ENCODE peak calls at places on chromosomes 4 and X, in ten cellular contexts. J is activated CD4-positive, alpha-beta T cell treated with anti-CD3 and anti-CD28 coated beads, Interleukin-2, amount 10 ng/mL, durations not matched to agents 7 days and 5 days; E is spleen; D is T-helper 1 cell; B is AG04449; M is Right ventricle myocardium superior; Z is AG10803; U is effector memory CD4-positive, alpha-beta T cell; C is upper lobe of right lung; Q is stimulated activated CD4-positive, alpha-beta T cell treated with anti-CD3 and anti-CD28 coated beads, Interleukin-1b, Interleukin-23, amount 100 ng/mL, for 1 hour. A is an unnamed sample.

GRCh38 chr4:184163813-184164212 is 53.9 kb downstream of the ENPP6 start:
- DNase-seq in D (no peak), M (peak), J (no peak), C (peak), E (no peak), Z (peak), B (no peak), U (no peak), Q (no peak), A (no peak)

GRCh38 chr4:141133146-141134006 is at the start of gene RNF150:
- DNase-seq in E (peak), C (peak), D (no peak), U (no peak), Z (peak), B (peak), Q (peak), M (peak), J (peak), A (peak)

GRCh38 chr4:55125087-55125721 is at the start of gene KDR:
- DNase-seq in Z (peak), Q (no peak), M (peak), E (no peak), C (peak), J (no peak), U (no peak), B (no peak), D (no peak), A (no peak)

GRCh38 chr4:128025319-128025718 is 35.8 kb upstream of the LARP1B start:
- DNase-seq in U (no peak), Z (no peak), M (no peak), C (no peak), J (no peak), E (no peak), B (no peak), Q (no peak), D (no peak), A (no peak)

GRCh38 chr4:118842055-118842454 is 6.1 kb upstream of the SEC24D start:
- DNase-seq in E (no peak), D (no peak), M (no peak), C (no peak), U (no peak), Q (no peak), Z (peak), J (no peak), B (no peak), A (no peak)

GRCh38 chr4:176300565-176300964 is 19.2 kb upstream of the SPCS3 start:
- DNase-seq in D (no peak), Q (no peak), U (no peak), Z (no peak), J (no peak), M (no peak), C (no peak), B (no peak), E (no peak), A (no peak)

GRCh38 chr4:82232891-82233290 is 140.9 kb downstream of the HNRNPD start:
- DNase-seq in B (no peak), M (no peak), E (no peak), J (no peak), D (no peak), C (no peak), Z (no peak), Q (no peak), U (no peak), A (no peak)

GRCh38 chrX:23333842-23334535 is 660 bp upstream of the PTCHD1 start:
- DNase-seq in Z (no peak), C (peak), B (no peak), J (no peak), M (no peak), D (no peak), U (no peak), E (no peak), Q (no peak), A (no peak)

GRCh38 chr4:145785391-145786008 is 105.6 kb downstream of the C4orf51 start:
- DNase-seq in U (no peak), J (no peak), D (no peak), M (no peak), B (no peak), Z (peak), E (no peak), C (no peak), Q (no peak), A (no peak)

GRCh38 chr4:107824367-107825071 is at the start of gene SGMS2:
- DNase-seq in Q (peak), C (peak), M (peak), E (peak), J (peak), U (no peak), Z (peak), B (peak), D (no peak), A (peak)

GRCh38 chr4:81380364-81380853 is 91.3 kb downstream of the RASGEF1B start:
- DNase-seq in Z (no peak), C (no peak), M (no peak), U (no peak), J (no peak), Q (no peak), E (no peak), B (no peak), D (no peak), A (no peak)

GRCh38 chr4:173243321-173243720 is 74.7 kb downstream of the GALNT7 start:
- DNase-seq in D (no peak), C (no peak), M (no peak), Z (peak), E (no peak), B (no peak), U (no peak), J (no peak), Q (no peak), A (no peak)

GRCh38 chr4:3269105-3269927 is 20.4 kb downstream of the MSANTD1 start:
- DNase-seq in J (no peak), Z (no peak), U (no peak), D (no peak), M (peak), C (peak), B (no peak), Q (no peak), E (no peak), A (no peak)

GRCh38 chr4:53997901-53998300 is 66.5 kb downstream of the CHIC2 start:
- DNase-seq in Z (no peak), B (no peak), U (no peak), J (no peak), M (no peak), Q (no peak), C (no peak), E (no peak), D (no peak), A (no peak)

GRCh38 chr4:93776386-93777080 is 52.0 kb upstream of the ATOH1 start:
- DNase-seq in Q (no peak), B (no peak), J (no peak), U (no peak), D (no peak), M (no peak), Z (no peak), C (no peak), E (no peak), A (no peak)

GRCh38 chr4:40458683-40459082 is 123.5 kb downstream of the CHRNA9 start:
- DNase-seq in M (no peak), E (no peak), C (no peak), J (no peak), Q (no peak), U (no peak), B (no peak), D (no peak), Z (no peak), A (no peak)

GRCh38 chr4:41178372-41179085 is 35.8 kb downstream of the APBB2 start:
- DNase-seq in M (no peak), J (no peak), B (peak), C (no peak), Z (peak), E (no peak), U (no peak), Q (no peak), D (no peak), A (peak)

GRCh38 chr4:139896242-139896752 is 230.7 kb downstream of the MGST2 start:
- DNase-seq in B (no peak), U (no peak), Q (no peak), C (no peak), M (no peak), D (no peak), Z (no peak), E (no peak), J (no peak), A (no peak)

GRCh38 chrX:36867143-36867542 is 141.0 kb upstream of the FAM47C start:
- DNase-seq in D (no peak), Q (no peak), E (no peak), U (no peak), B (no peak), C (no peak), Z (peak), J (no peak), M (no peak), A (peak)

GRCh38 chr4:71026086-71026485 is 32.6 kb downstream of the DCK start:
- DNase-seq in U (no peak), Z (peak), Q (no peak), M (no peak), D (no peak), J (no peak), B (no peak), C (no peak), E (no peak), A (peak)

GRCh38 chr4:147103403-147103946 is 157.8 kb upstream of the TTC29 start:
- DNase-seq in E (no peak), D (no peak), J (no peak), U (no peak), Q (no peak), C (no peak), M (peak), B (peak), Z (peak), A (peak)

GRCh38 chr4:3521621-3522325 is 10.4 kb downstream of the LRPAP1 start:
- DNase-seq in C (peak), D (no peak), U (no peak), M (no peak), J (no peak), E (peak), Q (no peak), Z (no peak), B (no peak), A (no peak)

GRCh38 chr4:124480061-124480460 is 232.5 kb downstream of the ANKRD50 start:
- DNase-seq in B (no peak), Q (no peak), U (no peak), C (no peak), M (no peak), J (no peak), E (no peak), D (no peak), Z (no peak), A (no peak)

GRCh38 chrX:118730500-118731247 is 3.3 kb downstream of the IL13RA1 start:
- DNase-seq in M (no peak), Q (no peak), B (peak), U (no peak), E (no peak), D (no peak), C (no peak), J (no peak), Z (peak), A (peak)

GRCh38 chr4:25654031-25654970 is 1.4 kb upstream of the SLC34A2 start:
- DNase-seq in E (no peak), Q (no peak), U (no peak), M (no peak), Z (no peak), D (no peak), C (peak), B (no peak), J (no peak), A (no peak)

GRCh38 chr4:76704133-76704881 is 193.6 kb downstream of the SOWAHB start:
- DNase-seq in D (no peak), Z (peak), C (no peak), B (no peak), J (no peak), E (no peak), M (no peak), U (no peak), Q (no peak), A (no peak)

GRCh38 chrX:108020631-108021030 is 24.2 kb upstream of the VSIG1 start:
- DNase-seq in M (no peak), Q (no peak), C (no peak), Z (peak), B (no peak), U (no peak), D (no peak), J (no peak), E (no peak), A (no peak)

GRCh38 chr4:100494166-100494565 is 23.7 kb downstream of the EMCN start:
- DNase-seq in Z (peak), Q (no peak), E (no peak), B (peak), M (no peak), C (no peak), J (no peak), D (no peak), U (no peak), A (no peak)

GRCh38 chr4:76758290-76758882 is 139.6 kb downstream of the SOWAHB start:
- DNase-seq in E (no peak), M (no peak), U (no peak), J (no peak), B (no peak), Z (peak), D (no peak), C (no peak), Q (no peak), A (no peak)

GRCh38 chr4:83917572-83917971 is 381.7 kb downstream of the GPAT3 start:
- DNase-seq in Q (no peak), B (no peak), Z (no peak), J (no peak), U (no peak), D (no peak), E (no peak), C (no peak), M (no peak), A (no peak)

GRCh38 chr4:181702864-181703263 is 540.3 kb upstream of the TENM3 start:
- DNase-seq in J (no peak), M (no peak), Z (no peak), B (no peak), E (no peak), D (no peak), C (no peak), Q (no peak), U (no peak), A (no peak)

GRCh38 chr4:128371004-128371777 is 83.6 kb upstream of the PGRMC2 start:
- DNase-seq in C (no peak), U (no peak), J (no peak), M (no peak), Z (peak), B (peak), D (no peak), E (no peak), Q (no peak), A (no peak)

GRCh38 chr4:121788896-121789295 is 12.2 kb upstream of the EXOSC9 start:
- DNase-seq in C (no peak), E (no peak), M (no peak), U (no peak), B (no peak), D (no peak), J (no peak), Z (no peak), Q (no peak), A (no peak)

GRCh38 chrX:156001667-156002021 is 4.1 kb downstream of the IL9R start:
- DNase-seq in J (no peak), B (no peak), U (no peak), E (no peak), M (no peak), Q (no peak), C (no peak), D (no peak), Z (no peak), A (no peak)

GRCh38 chr4:180642732-180643131 is 1600.5 kb upstream of the TENM3 start:
- DNase-seq in B (no peak), M (no peak), J (no peak), E (no peak), C (no peak), Q (no peak), Z (no peak), D (no peak), U (no peak), A (no peak)

GRCh38 chrX:10011261-10011931 is 44.2 kb downstream of the CLDN34 start:
- DNase-seq in C (no peak), D (no peak), J (no peak), E (no peak), B (no peak), Q (no peak), U (no peak), M (no peak), Z (no peak), A (no peak)